ENCODE peak calls at places on chromosomes 7 and 10, in five cellular contexts. R is RWPE1; A is endothelial cell; M is CD8-positive, alpha-beta T cell; Z is DND-41. C is an unnamed sample.

GRCh38 chr7:117445206-117445605 is 17.9 kb upstream of the ASZ1 start:
- DNase-seq in R (no peak), Z (no peak), A (no peak), M (no peak), C (no peak)

GRCh38 chr10:110455440-110455839 is 42.3 kb upstream of the DUSP5 start:
- DNase-seq in Z (no peak), A (no peak), M (no peak), R (no peak), C (no peak)

GRCh38 chr10:102781089-102781920 is 37.6 kb downstream of the WBP1L start:
- DNase-seq in Z (no peak), M (no peak), R (no peak), A (no peak), C (no peak)

GRCh38 chr10:58754419-58755180 is 241.9 kb downstream of the BICC1 start:
- DNase-seq in M (no peak), A (no peak), R (no peak), Z (no peak), C (no peak)

GRCh38 chr7:66682350-66683093 is 53.8 kb downstream of the KCTD7 start:
- DNase-seq in R (no peak), M (no peak), A (peak), Z (no peak), C (peak)

GRCh38 chr10:66281327-66281726 is 644.5 kb upstream of the LRRTM3 start:
- DNase-seq in M (no peak), Z (no peak), R (no peak), A (no peak), C (no peak)

GRCh38 chr7:89054364-89054763 is 258.8 kb upstream of the TEX47 start:
- DNase-seq in R (no peak), A (no peak), M (no peak), Z (no peak), C (no peak)

GRCh38 chr10:74541375-74541774 is 285.0 kb upstream of the KAT6B start:
- DNase-seq in Z (no peak), A (no peak), R (no peak), M (no peak), C (no peak)

GRCh38 chr7:117068511-117069155 is 115.3 kb downstream of the ST7 start:
- DNase-seq in R (no peak), Z (no peak), A (no peak), M (no peak), C (no peak)

GRCh38 chr7:47376991-47377590 is 204.8 kb downstream of the TNS3 start:
- DNase-seq in A (no peak), M (no peak), R (no peak), Z (no peak), C (no peak)

GRCh38 chr7:43577485-43577951 is 5.4 kb upstream of the STK17A start:
- DNase-seq in M (no peak), A (no peak), R (no peak), Z (peak), C (no peak)

GRCh38 chr7:39979406-39980073 is 29.5 kb downstream of the CDK13 start:
- DNase-seq in Z (peak), A (no peak), M (no peak), R (no peak), C (no peak)

GRCh38 chr7:90298145-90299038 is 22.7 kb downstream of the FAM237B start:
- DNase-seq in M (no peak), R (peak), A (no peak), Z (no peak), C (peak)

GRCh38 chr7:21429786-21430574 is 2.1 kb downstream of the SP4 start:
- DNase-seq in A (no peak), R (no peak), Z (no peak), M (no peak), C (no peak)

GRCh38 chr7:155342313-155342712 is 44.6 kb downstream of the INSIG1 start:
- DNase-seq in Z (no peak), R (no peak), M (no peak), A (no peak), C (no peak)

GRCh38 chr7:391411-391951 is 101.5 kb downstream of the FOXL3 start:
- DNase-seq in Z (no peak), A (no peak), M (no peak), R (peak), C (no peak)

GRCh38 chr10:32713560-32713959 is 244.5 kb downstream of the ITGB1 start:
- DNase-seq in A (no peak), M (no peak), Z (no peak), R (no peak), C (no peak)
- TF ChIP-seq CTCF in A (no peak), M (no peak), Z (peak), R (no peak), C (no peak)

DNA sequence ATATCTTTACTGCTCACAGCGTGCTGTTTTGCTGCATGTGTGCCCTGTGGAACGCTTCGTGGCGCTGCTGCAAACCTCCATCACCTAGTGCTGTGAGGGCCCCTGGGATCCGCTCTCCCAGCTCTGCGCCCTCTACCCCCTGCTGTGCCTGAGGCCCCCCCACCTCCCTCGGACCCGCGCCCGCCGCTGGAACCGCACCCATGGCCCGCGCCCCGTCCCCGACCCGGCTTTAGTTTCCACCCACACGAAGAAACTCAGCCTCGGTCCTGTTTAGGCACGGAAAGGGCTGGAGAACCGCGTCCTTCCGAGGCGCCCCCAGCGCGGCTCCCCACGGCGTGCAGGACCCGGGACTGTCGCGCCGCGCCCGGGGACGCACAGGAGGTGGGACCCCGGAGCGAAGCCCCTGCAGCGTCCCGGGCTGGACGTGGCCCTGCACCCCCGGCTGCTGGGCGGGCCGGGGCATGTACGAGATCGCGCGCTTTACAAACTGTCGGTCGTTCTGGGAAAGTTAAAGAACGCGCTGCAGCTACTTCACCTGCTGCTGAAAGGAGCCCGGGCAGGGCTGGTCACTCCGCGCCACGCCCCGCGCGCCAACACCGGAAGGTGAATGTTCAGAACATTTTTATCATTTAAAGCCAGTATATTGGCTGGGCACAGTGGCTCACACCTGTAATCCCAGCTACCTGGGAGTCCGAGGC is 54.3 kb downstream of the BMS1 start:
- DNase-seq in Z (no peak), M (no peak), A (no peak), R (peak), C (peak)
- TF ChIP-seq CTCF in Z (no peak), M (no peak), A (no peak), R (no peak), C (no peak)

GRCh38 chr10:44460499-44460898 is 75.6 kb upstream of the CXCL12 start:
- DNase-seq in A (no peak), M (no peak), Z (no peak), R (no peak), C (no peak)
- TF ChIP-seq CTCF in A (no peak), M (no peak), Z (no peak), R (no peak), C (no peak)

GRCh38 chr7:52211930-52212329 is 823.5 kb upstream of the POM121L12 start:
- DNase-seq in Z (no peak), A (no peak), R (no peak), M (no peak), C (no peak)
- TF ChIP-seq CTCF in Z (no peak), A (no peak), R (no peak), M (no peak), C (no peak)

GRCh38 chr7:98123073-98123696 is 16.5 kb downstream of the LMTK2 start:
- DNase-seq in Z (no peak), M (no peak), A (no peak), R (no peak), C (no peak)
- TF ChIP-seq CTCF in Z (no peak), M (no peak), A (no peak), R (no peak), C (no peak)

GRCh38 chr10:62961951-62962523 is 145.9 kb upstream of the EGR2 start:
- DNase-seq in R (no peak), Z (no peak), M (no peak), A (no peak), C (no peak)
- TF ChIP-seq CTCF in R (no peak), Z (no peak), M (no peak), A (no peak), C (no peak)

C was measured in mucosa of descending colon.